ENCODE peak calls at places on chromosomes 2 and 18, in seven cellular contexts. N, J, M, R, Z, Y and S are unnamed samples.

GRCh38 chr2:24261441-24261840 is 86.6 kb downstream of the FAM228A start:
- DNase-seq in N (no peak), J (no peak), M (no peak), R (peak), Z (no peak), Y (no peak), S (no peak)

GRCh38 chr18:48029296-48029986 is 99.0 kb upstream of the SMAD2 start:
- DNase-seq in N (no peak), J (no peak), M (no peak), R (no peak), Z (no peak), Y (no peak), S (no peak)

GRCh38 chr2:196840171-196840570 is 31.0 kb upstream of the C2orf66 start:
- DNase-seq in N (no peak), J (no peak), M (no peak), R (no peak), Z (no peak), Y (no peak), S (no peak)

GRCh38 chr2:189570565-189570964 is 10.0 kb downstream of the SLC40A1 start:
- DNase-seq in N (peak), J (no peak), M (peak), R (no peak), Z (no peak), Y (no peak), S (peak)

GRCh38 chr2:148300534-148300933 is 279.6 kb downstream of the MBD5 start:
- DNase-seq in N (no peak), J (no peak), M (no peak), R (no peak), Z (no peak), Y (no peak), S (no peak)

GRCh38 chr2:20626698-20627471 is 24.0 kb downstream of the HS1BP3 start:
- DNase-seq in N (no peak), J (no peak), M (no peak), R (no peak), Z (peak), Y (no peak), S (peak)

GRCh38 chr2:237143676-237144440 is 58.2 kb downstream of the COPS8 start:
- DNase-seq in N (no peak), J (no peak), M (peak), R (no peak), Z (no peak), Y (no peak), S (no peak)

GRCh38 chr2:85531585-85531984 is 7.4 kb upstream of the MAT2A start:
- DNase-seq in N (no peak), J (no peak), M (no peak), R (no peak), Z (no peak), Y (no peak), S (no peak)

GRCh38 chr2:100990650-100991403 is 11.3 kb upstream of the RPL31 start:
- DNase-seq in N (no peak), J (no peak), M (no peak), R (no peak), Z (no peak), Y (no peak), S (no peak)

GRCh38 chr2:180033993-180034894 is 27.1 kb upstream of the CWC22 start:
- DNase-seq in N (peak), J (no peak), M (peak), R (peak), Z (no peak), Y (no peak), S (no peak)

GRCh38 chr2:201257381-201257940 is 2.9 kb upstream of the CASP8 start:
- DNase-seq in N (peak), J (no peak), M (no peak), R (peak), Z (peak), Y (no peak), S (peak)

GRCh38 chr2:44940612-44941464 is 664 bp upstream of the SIX3 start:
- DNase-seq in N (no peak), J (no peak), M (no peak), R (no peak), Z (no peak), Y (no peak), S (no peak)

GRCh38 chr2:185658766-185659165 is 79.8 kb upstream of the FSIP2 start:
- DNase-seq in N (no peak), J (no peak), M (no peak), R (no peak), Z (no peak), Y (no peak), S (no peak)

GRCh38 chr18:79947054-79947755 is 4.2 kb downstream of the SLC66A2 start:
- DNase-seq in N (no peak), J (peak), M (no peak), R (no peak), Z (no peak), Y (no peak), S (no peak)

GRCh38 chr2:209878701-209879100 is 107.1 kb downstream of the UNC80 start:
- DNase-seq in N (no peak), J (no peak), M (no peak), R (no peak), Z (no peak), Y (no peak), S (no peak)

GRCh38 chr2:79716266-79716665 is 203.4 kb downstream of the CTNNA2 start:
- DNase-seq in N (no peak), J (no peak), M (no peak), R (no peak), Z (no peak), Y (no peak), S (no peak)

GRCh38 chr2:45716915-45717314 is 65.4 kb downstream of the PRKCE start:
- DNase-seq in N (no peak), J (no peak), M (no peak), R (no peak), Z (no peak), Y (no peak), S (no peak)

GRCh38 chr2:85353876-85354285 is 447 bp downstream of the RETSAT start:
- DNase-seq in N (peak), J (peak), M (peak), R (peak), Z (peak), Y (no peak), S (peak)

GRCh38 chr2:62340981-62341624 is 145.2 kb downstream of the B3GNT2 start:
- DNase-seq in N (no peak), J (no peak), M (no peak), R (no peak), Z (peak), Y (no peak), S (peak)

GRCh38 chr2:36168136-36168535 is 187.4 kb upstream of the CRIM1 start:
- DNase-seq in N (no peak), J (no peak), M (no peak), R (peak), Z (no peak), Y (no peak), S (no peak)

GRCh38 chr2:200966770-200967169 is 3.3 kb upstream of the ORC2 start:
- DNase-seq in N (peak), J (no peak), M (peak), R (peak), Z (no peak), Y (no peak), S (peak)

GRCh38 chr2:220078439-220078838 is 451.0 kb downstream of the SLC4A3 start:
- DNase-seq in N (no peak), J (peak), M (peak), R (no peak), Z (no peak), Y (no peak), S (no peak)

GRCh38 chr2:229586746-229587705 is 127.3 kb downstream of the DNER start:
- DNase-seq in N (peak), J (peak), M (peak), R (peak), Z (peak), Y (no peak), S (peak)

GRCh38 chr2:241754042-241754441 is 19.6 kb downstream of the D2HGDH start:
- DNase-seq in N (no peak), J (no peak), M (no peak), R (no peak), Z (no peak), Y (no peak), S (no peak)

GRCh38 chr2:37570773-37571570 is 100.5 kb downstream of the CDC42EP3 start:
- DNase-seq in N (peak), J (no peak), M (peak), R (no peak), Z (peak), Y (no peak), S (peak)

GRCh38 chr2:201523506-201523905 is 72.0 kb downstream of the STRADB start:
- DNase-seq in N (no peak), J (no peak), M (no peak), R (no peak), Z (no peak), Y (no peak), S (no peak)

GRCh38 chr18:67310826-67311225 is 205.7 kb downstream of the DSEL start:
- DNase-seq in N (no peak), J (no peak), M (peak), R (no peak), Z (no peak), Y (no peak), S (no peak)

GRCh38 chr2:73225513-73226360 is 7.3 kb downstream of the PRADC1 start:
- DNase-seq in N (no peak), J (no peak), M (no peak), R (peak), Z (no peak), Y (no peak), S (no peak)